ENCODE peak calls at places on chromosomes 13 and 19, in seven cellular contexts. W is right lobe of liver, A is colonic mucosa, F is left lung, Z is astrocyte, I is Panc1, S is tibial nerve. Y is an unnamed sample. For H3K27me3, the result is how much of the 10 kb centered on the place peaks cover.

GRCh38 chr13:31167490-31167889 is 5.8 kb upstream of the HSPH1 start:
- DNase-seq in W (no peak), I (no peak), F (no peak), A (no peak), Z (no peak), S (no peak), Y (no peak)

GRCh38 chr19:17332677-17333581 is 1.7 kb downstream of the ANO8 start:
- DNase-seq in S (no peak), W (no peak), F (no peak), A (no peak), I (no peak), Z (peak), Y (no peak)

GRCh38 chr13:113162783-113163685 is 4.6 kb downstream of the PROZ start:
- DNase-seq in S (no peak), I (no peak), A (no peak), W (no peak), F (peak), Z (no peak), Y (no peak)

GRCh38 chr19:15223649-15224371 is 8.4 kb downstream of the EPHX3 start:
- DNase-seq in A (no peak), W (no peak), I (no peak), F (no peak), S (no peak), Z (no peak), Y (no peak)

GRCh38 chr13:91145806-91146205 is 201.7 kb upstream of the MIR17HG start:
- DNase-seq in I (no peak), Z (no peak), F (no peak), A (no peak), S (no peak), W (no peak), Y (no peak)

GRCh38 chr13:44908712-44909111 is 80.6 kb downstream of the NUFIP1 start:
- DNase-seq in W (no peak), F (no peak), I (no peak), Z (no peak), S (no peak), A (no peak), Y (no peak)

GRCh38 chr19:15195381-15195964 is 5.3 kb downstream of the NOTCH3 start:
- DNase-seq in Z (peak), S (no peak), W (no peak), F (peak), A (peak), I (no peak), Y (peak)

GRCh38 chr19:311813-312261 is 20.6 kb upstream of the PLPP2 start:
- DNase-seq in F (peak), I (no peak), A (no peak), W (no peak), Z (no peak), S (no peak), Y (no peak)

GRCh38 chr19:33248104-33248503 is 22.5 kb upstream of the SLC7A10 start:
- DNase-seq in Z (no peak), S (no peak), A (no peak), F (peak), I (no peak), W (peak), Y (no peak)

GRCh38 chr19:3108775-3109174 is 14.6 kb downstream of the GNA11 start:
- DNase-seq in W (no peak), A (peak), I (no peak), Z (peak), S (no peak), F (peak), Y (no peak)

GRCh38 chr19:6425732-6426686 is 1.4 kb upstream of the KHSRP start:
- DNase-seq in Z (no peak), A (no peak), W (peak), S (no peak), F (no peak), I (no peak), Y (no peak)

GRCh38 chr13:98280176-98280510 is 103.1 kb upstream of the RNF113B start:
- DNase-seq in A (no peak), W (no peak), I (no peak), S (no peak), F (no peak), Z (no peak), Y (no peak)

GRCh38 chr19:41746593-41747227 is 8.6 kb upstream of the CEACAM6 start:
- DNase-seq in F (no peak), S (no peak), I (no peak), Z (peak), W (no peak), A (peak), Y (no peak)

GRCh38 chr19:2315818-2316353 is 7.9 kb upstream of the LINGO3 start:
- DNase-seq in A (peak), Z (no peak), I (no peak), S (peak), F (peak), W (peak), Y (no peak)

GRCh38 chr13:31418186-31418585 is 218.4 kb downstream of the B3GLCT start:
- DNase-seq in A (no peak), S (no peak), I (no peak), W (no peak), F (no peak), Z (no peak), Y (no peak)

GRCh38 chr19:47353307-47353712 is 4.2 kb downstream of the DHX34 start:
- DNase-seq in W (peak), A (peak), S (no peak), F (no peak), Z (no peak), I (no peak), Y (no peak)

GRCh38 chr13:48615017-48615416 is 38.7 kb upstream of the CYSLTR2 start:
- DNase-seq in S (no peak), Z (no peak), A (no peak), F (no peak), W (no peak), I (no peak), Y (no peak)

GRCh38 chr19:16091546-16092475 is 15.5 kb downstream of the TPM4 start:
- DNase-seq in I (no peak), F (peak), W (no peak), A (no peak), Z (no peak), S (no peak), Y (no peak)

GRCh38 chr13:111895896-111896821 is 170.8 kb upstream of the SOX1 start:
- DNase-seq in A (no peak), S (no peak), W (no peak), F (no peak), I (no peak), Z (no peak), Y (no peak)

GRCh38 chr13:51822106-51822840 is 18.3 kb upstream of the DHRS12 start:
- DNase-seq in F (no peak), A (no peak), I (no peak), Z (no peak), W (no peak), S (no peak), Y (no peak)

GRCh38 chr19:590396-590745 is 690 bp downstream of the HCN2 start:
- DNase-seq in W (no peak), Z (no peak), A (no peak), F (peak), I (no peak), S (no peak), Y (no peak)

GRCh38 chr13:34749046-34749445 is 193.0 kb upstream of the NBEA start:
- DNase-seq in Z (no peak), F (no peak), A (no peak), W (no peak), I (no peak), S (no peak), Y (no peak)

GRCh38 chr13:94583926-94584325 is 12.0 kb downstream of the TGDS start:
- DNase-seq in F (no peak), Z (no peak), I (no peak), A (no peak), W (no peak), S (no peak), Y (no peak)

GRCh38 chr19:10010247-10010691 is at the start of gene COL5A3:
- DNase-seq in Z (no peak), I (no peak), W (no peak), S (peak), F (peak), A (peak), Y (no peak)
- H3K4me3 ChIP-seq in Z (peak), I (peak), W (peak), S (peak), F (peak), A (peak), Y (peak)

DNA sequence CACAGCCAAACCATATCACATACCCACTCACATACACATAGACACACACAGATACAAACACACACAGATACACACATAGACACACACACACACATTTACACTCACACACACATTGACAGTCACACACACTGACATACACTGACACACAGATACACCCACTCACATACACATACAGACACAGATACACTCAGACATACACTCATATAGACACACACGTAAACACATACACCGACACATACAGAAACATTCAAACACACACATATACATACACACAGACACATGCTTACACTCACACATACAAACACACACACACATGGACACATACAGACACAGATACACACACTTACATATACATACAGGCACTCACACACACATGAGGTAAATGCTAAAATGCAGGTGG is 30.2 kb downstream of the GJA3 start:
- DNase-seq in I (no peak), F (no peak), W (no peak), A (no peak), Z (no peak), S (no peak), Y (no peak)
- H3K27me3 ChIP-seq in I (under half), F (under half), W (under half), A (under half), Z (under half), S (under half), Y (under half)

DNA sequence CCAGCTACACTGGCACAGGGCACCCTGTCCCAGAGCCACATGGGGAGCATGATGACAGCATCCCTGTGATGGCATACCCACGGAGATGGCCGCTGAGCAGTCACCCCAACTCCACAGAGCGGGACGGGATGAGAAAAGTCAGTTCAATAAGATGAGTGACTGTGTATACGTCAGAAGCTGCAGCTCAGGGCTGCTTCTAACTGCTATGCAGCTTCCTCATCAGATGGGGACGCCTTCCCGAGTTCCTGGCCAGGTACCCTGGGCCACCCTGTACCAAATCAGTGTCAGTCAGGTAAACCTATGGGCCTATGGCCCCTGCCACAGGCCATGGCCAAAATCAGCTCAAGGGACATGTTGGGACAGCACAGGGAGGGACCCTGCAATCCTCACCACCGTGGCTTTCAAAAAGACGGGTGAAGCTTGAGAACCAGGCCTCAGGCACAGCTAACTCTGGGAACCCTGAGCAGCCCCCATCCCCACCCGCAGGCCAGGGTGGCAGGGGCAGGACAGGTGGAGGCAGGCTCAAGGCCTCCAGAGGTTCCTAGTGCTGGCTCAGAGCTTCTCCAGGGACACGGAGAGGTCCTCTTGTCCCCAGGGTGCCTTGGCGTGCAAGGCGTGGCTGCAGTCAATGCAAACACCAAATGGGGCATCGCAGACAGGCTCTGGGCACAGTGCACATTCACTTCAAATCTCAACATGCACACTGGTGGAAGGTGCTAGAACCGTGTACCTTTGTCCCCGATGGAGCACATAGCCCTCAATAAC is 122.4 kb downstream of the TUBA3C start:
- DNase-seq in Z (no peak), A (no peak), F (peak), W (no peak), I (no peak), S (no peak), Y (no peak)
- TF ChIP-seq CTCF in Z (no peak), A (no peak), F (no peak), W (no peak), I (no peak), S (no peak), Y (no peak)

DNA sequence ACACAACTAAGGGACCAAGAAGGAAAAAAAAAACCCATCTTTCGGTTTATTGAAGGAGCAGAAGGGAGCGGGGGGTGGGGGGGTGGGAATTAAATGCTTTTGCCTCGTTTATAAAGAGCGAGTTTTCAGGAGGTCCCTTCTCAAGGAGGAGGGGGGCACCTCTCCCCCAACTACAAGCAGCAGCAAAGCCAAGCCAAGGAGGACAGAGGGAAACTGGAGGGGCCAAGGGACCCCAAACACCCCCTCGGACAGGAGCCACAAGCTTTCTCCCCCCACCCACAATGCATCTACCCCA is 2.4 kb downstream of the IRF2BP1 start:
- DNase-seq in A (no peak), S (no peak), W (no peak), I (no peak), Z (no peak), F (no peak), Y (no peak)
- H3K4me3 ChIP-seq in A (no peak), S (peak), W (peak), I (peak), Z (no peak), F (no peak), Y (no peak)

GRCh38 chr19:45865269-45865948 is 1.3 kb downstream of the FOXA3 start:
- DNase-seq in A (peak), S (no peak), F (peak), Z (no peak), W (peak), I (no peak), Y (no peak)

GRCh38 chr19:45864629-45865082 is 530 bp downstream of the FOXA3 start:
- DNase-seq in W (no peak), F (peak), I (no peak), Z (no peak), A (no peak), S (no peak), Y (no peak)

GRCh38 chr19:45863335-45863839 is 440 bp upstream of the SYMPK start:
- DNase-seq in Z (no peak), I (no peak), F (peak), S (no peak), A (no peak), W (no peak), Y (no peak)

GRCh38 chr19:45862564-45863334 is at the start of gene SYMPK:
- DNase-seq in A (peak), S (peak), I (peak), W (peak), F (peak), Z (peak), Y (peak)

DNA sequence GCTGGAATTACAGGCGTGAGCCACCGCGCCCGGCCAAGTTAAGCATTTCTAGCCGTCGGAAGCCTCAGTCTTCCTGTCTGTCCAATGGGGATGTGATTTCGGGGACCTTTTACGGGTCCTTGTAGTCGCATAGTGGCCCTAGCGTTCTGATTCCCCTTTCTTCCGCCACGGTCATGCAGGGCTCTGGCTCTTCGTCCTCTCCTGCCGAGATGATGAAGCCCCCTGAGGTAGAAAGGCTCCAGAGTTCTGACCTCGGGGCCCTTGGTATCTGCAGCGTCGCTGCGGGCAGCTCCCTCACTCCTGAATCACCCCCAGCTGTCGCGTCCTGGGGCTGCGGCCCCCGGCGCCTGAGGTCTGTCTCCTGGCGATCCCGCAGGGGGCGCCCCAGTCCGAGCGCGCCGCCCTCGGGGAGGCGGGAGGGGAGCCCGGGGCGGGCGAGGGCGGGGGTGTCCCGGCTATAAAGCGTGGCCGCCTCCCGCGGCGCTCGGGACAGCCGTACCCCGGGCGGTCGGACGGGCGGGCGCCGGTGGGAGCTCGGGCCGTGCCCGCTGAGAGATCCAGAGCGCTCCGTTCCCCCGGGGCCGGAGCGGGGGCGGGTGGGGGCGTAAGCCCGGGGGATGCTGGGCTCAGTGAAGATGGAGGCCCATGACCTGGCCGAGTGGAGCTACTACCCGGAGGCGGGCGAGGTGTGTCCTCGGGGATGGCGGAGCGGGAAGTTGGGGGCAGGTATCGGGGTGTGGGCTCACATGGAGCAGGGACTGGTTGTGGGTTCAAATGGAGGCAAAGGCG is at the start of gene FOXA3:
- DNase-seq in S (no peak), F (peak), W (peak), A (peak), I (no peak), Z (no peak), Y (no peak)
- H3K27me3 ChIP-seq in S (under half), F (under half), W (under half), A (under half), I (under half), Z (under half), Y (under half)

DNA sequence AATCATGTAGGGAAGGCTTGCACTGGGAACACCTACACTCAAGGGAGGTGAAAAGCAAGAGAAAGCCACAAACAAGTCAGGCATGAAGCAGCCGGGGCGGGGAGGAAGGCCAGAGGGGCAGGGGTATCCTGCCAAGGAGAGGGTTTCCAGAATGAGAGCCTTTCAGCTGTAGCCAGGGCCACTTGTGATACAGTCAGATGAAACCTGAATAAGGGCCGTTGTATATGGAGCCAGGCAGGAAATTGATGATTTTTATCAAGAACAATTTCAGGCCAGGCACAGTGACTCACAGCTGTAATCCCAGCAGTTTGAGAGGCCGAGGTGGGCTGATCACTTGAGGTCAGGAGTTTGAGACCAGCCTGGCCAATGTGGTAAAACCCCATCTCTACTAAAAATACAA is 4.4 kb downstream of the TRPM4 start:
- DNase-seq in W (no peak), F (no peak), Z (peak), A (no peak), I (no peak), S (no peak), Y (no peak)
- TF ChIP-seq CTCF in W (no peak), F (no peak), Z (no peak), A (no peak), I (no peak), S (no peak), Y (no peak)